ENCODE peak calls at places on chromosomes 11 and 22, in eight cellular contexts. W is PC-9, Z is tibial nerve, Y is iPS DF 6.9, S is pancreas, D is NT2/D1, J is HCT116, X is OCI-LY7. R is an unnamed sample. For H3K4me1, the result is how much of the 10 kb centered on the place peaks cover.

GRCh38 chr11:59754494-59754858 is 700 bp upstream of the STX3 start:
- DNase-seq in W (peak), Z (no peak), Y (peak), S (peak), D (peak), J (no peak), X (peak), R (no peak)

GRCh38 chr11:28701760-28702449 is 593.7 kb downstream of the METTL15 start:
- DNase-seq in W (peak), Z (no peak), Y (no peak), S (no peak), D (no peak), J (peak), X (no peak), R (no peak)

GRCh38 chr11:122673706-122674105 is 18.2 kb downstream of the UBASH3B start:
- DNase-seq in W (no peak), Z (no peak), Y (no peak), S (no peak), D (no peak), J (no peak), X (no peak), R (no peak)

GRCh38 chr11:128422576-128423370 is 164.6 kb downstream of the ETS1 start:
- DNase-seq in W (no peak), Z (no peak), Y (no peak), S (no peak), D (no peak), J (no peak), X (no peak), R (peak)

GRCh38 chr11:119619665-119620064 is 109.3 kb downstream of the NECTIN1 start:
- DNase-seq in W (no peak), Z (no peak), Y (no peak), S (no peak), D (no peak), J (no peak), X (peak), R (no peak)

GRCh38 chr11:111631034-111631665 is 28.9 kb downstream of the SIK2 start:
- DNase-seq in W (no peak), Z (no peak), Y (no peak), S (no peak), D (no peak), J (no peak), X (no peak), R (no peak)

GRCh38 chr11:2312232-2313042 is 10.6 kb downstream of the TSPAN32 start:
- DNase-seq in W (peak), Z (no peak), Y (no peak), S (peak), D (no peak), J (no peak), X (no peak), R (peak)

GRCh38 chr11:102120006-102120405 is 9.8 kb downstream of the YAP1 start:
- DNase-seq in W (no peak), Z (no peak), Y (no peak), S (no peak), D (no peak), J (no peak), X (no peak), R (no peak)

GRCh38 chr22:46162285-46162684 is 12.0 kb downstream of the PPARA start:
- DNase-seq in W (no peak), Z (no peak), Y (no peak), S (no peak), D (no peak), J (no peak), X (no peak), R (no peak)

GRCh38 chr22:47287516-47287915 is 525.1 kb downstream of the TBC1D22A start:
- DNase-seq in W (no peak), Z (no peak), Y (no peak), S (no peak), D (no peak), J (no peak), X (no peak), R (peak)

GRCh38 chr11:27171391-27171790 is 130.8 kb downstream of the BBOX1 start:
- DNase-seq in W (no peak), Z (no peak), Y (no peak), S (no peak), D (no peak), J (no peak), X (no peak), R (no peak)

GRCh38 chr11:115672999-115673411 is 168.8 kb upstream of the CADM1 start:
- DNase-seq in W (no peak), Z (no peak), Y (no peak), S (no peak), D (no peak), J (no peak), X (no peak), R (no peak)

GRCh38 chr11:9748361-9748970 is 84.6 kb downstream of the SWAP70 start:
- DNase-seq in W (peak), Z (no peak), Y (no peak), S (peak), D (no peak), J (peak), X (peak), R (no peak)

GRCh38 chr11:9747816-9748215 is 83.9 kb downstream of the SWAP70 start:
- DNase-seq in W (no peak), Z (no peak), Y (no peak), S (no peak), D (no peak), J (no peak), X (peak), R (no peak)

GRCh38 chr11:9741260-9741659 is 77.4 kb downstream of the SWAP70 start:
- DNase-seq in W (no peak), Z (no peak), Y (no peak), S (no peak), D (no peak), J (no peak), X (no peak), R (no peak)

GRCh38 chr11:9747229-9747628 is 83.4 kb downstream of the SWAP70 start:
- DNase-seq in W (no peak), Z (no peak), Y (no peak), S (no peak), D (no peak), J (no peak), X (peak), R (no peak)

GRCh38 chr11:9745411-9746211 is 81.7 kb downstream of the SWAP70 start:
- DNase-seq in W (no peak), Z (no peak), Y (no peak), S (no peak), D (no peak), J (no peak), X (peak), R (no peak)
- H3K4me1 ChIP-seq in W (under half), Z (under half), Y (under half), S (under half), D (under half), J (under half), X (half or more), R (under half)

DNA sequence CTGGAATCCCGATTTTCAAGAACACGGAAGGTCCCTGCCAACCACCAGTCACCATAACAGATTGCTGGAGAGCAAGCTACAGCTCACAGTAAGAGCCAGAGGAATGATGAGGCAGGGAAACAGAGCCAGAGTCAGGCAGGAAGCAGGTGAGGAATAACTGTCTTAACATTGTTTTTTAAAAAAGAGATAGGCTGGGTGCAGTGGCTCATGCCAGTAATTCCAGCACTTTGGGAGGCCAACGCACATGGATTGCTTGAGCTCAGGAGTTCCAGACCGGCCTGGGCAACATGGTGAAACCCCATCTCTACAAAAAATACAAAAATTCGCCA is 13.5 kb upstream of the CASTOR1 start:
- DNase-seq in W (no peak), Z (no peak), Y (no peak), S (no peak), D (no peak), J (no peak), X (no peak), R (no peak)
- H3K4me1 ChIP-seq in W (half or more), Z (under half), Y (under half), S (under half), D (under half), J (half or more), X (half or more), R (half or more)

GRCh38 chr11:73285721-73286120 is 13.6 kb downstream of the P2RY6 start:
- DNase-seq in W (no peak), Z (no peak), Y (no peak), S (no peak), D (no peak), J (no peak), X (no peak), R (no peak)
- H3K4me1 ChIP-seq in W (under half), Z (under half), Y (under half), S (under half), D (under half), J (under half), X (under half), R (under half)

GRCh38 chr11:87263979-87264378 is 226.2 kb downstream of the TMEM135 start:
- DNase-seq in W (no peak), Z (no peak), Y (no peak), S (no peak), D (no peak), J (no peak), X (no peak), R (no peak)
- H3K4me1 ChIP-seq in W (under half), Z (under half), Y (under half), S (under half), D (under half), J (under half), X (under half), R (under half)

DNA sequence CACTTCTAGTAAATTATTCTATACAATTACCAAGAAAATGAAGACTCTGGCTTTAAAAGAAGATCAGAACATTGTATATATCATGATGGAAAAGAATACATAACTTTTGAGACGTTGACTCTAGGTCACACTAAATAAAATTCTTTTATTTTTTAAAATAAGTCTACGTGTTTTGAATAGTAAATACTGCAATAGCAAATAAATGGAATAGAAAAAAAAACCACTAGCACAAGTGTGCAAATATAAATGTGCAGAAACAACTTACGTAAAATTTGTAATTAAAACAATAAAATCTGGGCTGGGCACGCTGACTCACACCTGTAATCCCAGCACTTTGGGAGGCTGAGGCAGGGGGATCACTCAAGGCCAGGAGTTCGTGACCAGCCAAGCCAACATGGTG is 17.9 kb downstream of the SIK3 start:
- DNase-seq in W (no peak), Z (no peak), Y (no peak), S (no peak), D (no peak), J (no peak), X (no peak), R (no peak)
- H3K4me1 ChIP-seq in W (under half), Z (under half), Y (under half), S (under half), D (under half), J (under half), X (under half), R (under half)

GRCh38 chr11:76206327-76207081 is at the start of gene WNT11:
- DNase-seq in W (peak), Z (no peak), Y (no peak), S (peak), D (no peak), J (no peak), X (no peak), R (no peak)
- H3K4me1 ChIP-seq in W (under half), Z (under half), Y (under half), S (under half), D (under half), J (under half), X (under half), R (half or more)

GRCh38 chr11:31131760-31132159 is 237.8 kb downstream of the DCDC1 start:
- DNase-seq in W (no peak), Z (no peak), Y (no peak), S (no peak), D (no peak), J (no peak), X (no peak), R (no peak)
- H3K4me1 ChIP-seq in W (under half), Z (under half), Y (under half), S (under half), D (under half), J (under half), X (under half), R (under half)

GRCh38 chr11:45732343-45732742 is 66.9 kb upstream of the CHST1 start:
- DNase-seq in W (no peak), Z (no peak), Y (no peak), S (no peak), D (no peak), J (no peak), X (no peak), R (no peak)
- H3K4me1 ChIP-seq in W (under half), Z (under half), Y (under half), S (under half), D (under half), J (under half), X (under half), R (under half)

GRCh38 chr11:69639843-69640242 is 1.1 kb upstream of the CCND1 start:
- DNase-seq in W (no peak), Z (no peak), Y (no peak), S (no peak), D (no peak), J (no peak), X (no peak), R (no peak)

GRCh38 chr11:69640995-69641581 is at the start of gene CCND1:
- DNase-seq in W (peak), Z (no peak), Y (no peak), S (peak), D (peak), J (peak), X (peak), R (no peak)

GRCh38 chr11:69638941-69639681 is 1.8 kb upstream of the CCND1 start:
- DNase-seq in W (peak), Z (peak), Y (peak), S (peak), D (peak), J (peak), X (peak), R (peak)

GRCh38 chr11:69641681-69642548 is 959 bp downstream of the CCND1 start:
- DNase-seq in W (no peak), Z (no peak), Y (no peak), S (no peak), D (no peak), J (no peak), X (no peak), R (peak)

DNA sequence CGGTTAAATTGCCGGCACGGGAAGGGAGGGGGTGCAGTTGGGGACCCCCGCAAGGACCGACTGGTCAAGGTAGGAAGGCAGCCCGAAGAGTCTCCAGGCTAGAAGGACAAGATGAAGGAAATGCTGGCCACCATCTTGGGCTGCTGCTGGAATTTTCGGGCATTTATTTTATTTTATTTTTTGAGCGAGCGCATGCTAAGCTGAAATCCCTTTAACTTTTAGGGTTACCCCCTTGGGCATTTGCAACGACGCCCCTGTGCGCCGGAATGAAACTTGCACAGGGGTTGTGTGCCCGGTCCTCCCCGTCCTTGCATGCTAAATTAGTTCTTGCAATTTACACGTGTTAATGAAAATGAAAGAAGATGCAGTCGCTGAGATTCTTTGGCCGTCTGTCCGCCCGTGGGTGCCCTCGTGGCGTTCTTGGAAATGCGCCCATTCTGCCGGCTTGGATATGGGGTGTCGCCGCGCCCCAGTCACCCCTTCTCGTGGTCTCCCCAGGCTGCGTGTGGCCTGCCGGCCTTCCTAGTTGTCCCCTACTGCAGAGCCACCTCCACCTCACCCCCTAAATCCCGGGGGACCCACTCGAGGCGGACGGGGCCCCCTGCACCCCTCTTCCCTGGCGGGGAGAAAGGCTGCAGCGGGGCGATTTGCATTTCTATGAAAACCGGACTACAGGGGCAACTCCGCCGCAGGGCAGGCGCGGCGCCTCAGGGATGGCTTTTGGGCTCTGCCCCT is 529 bp upstream of the CCND1 start:
- DNase-seq in W (no peak), Z (no peak), Y (no peak), S (no peak), D (no peak), J (no peak), X (no peak), R (peak)
- H3K4me1 ChIP-seq in W (under half), Z (under half), Y (under half), S (under half), D (under half), J (under half), X (under half), R (half or more)

GRCh38 chr22:24440270-24440717 is 12.9 kb downstream of the ADORA2A start:
- DNase-seq in W (no peak), Z (no peak), Y (no peak), S (no peak), D (no peak), J (no peak), X (no peak), R (peak)

GRCh38 chr22:24443668-24444067 is 16.3 kb downstream of the ADORA2A start:
- DNase-seq in W (no peak), Z (no peak), Y (no peak), S (no peak), D (no peak), J (no peak), X (no peak), R (no peak)

GRCh38 chr22:24442352-24442744 is 14.9 kb downstream of the ADORA2A start:
- DNase-seq in W (no peak), Z (no peak), Y (no peak), S (no peak), D (no peak), J (no peak), X (no peak), R (peak)

GRCh38 chr22:24441406-24442351 is 14.3 kb downstream of the ADORA2A start:
- DNase-seq in W (no peak), Z (no peak), Y (no peak), S (no peak), D (no peak), J (no peak), X (no peak), R (no peak)

DNA sequence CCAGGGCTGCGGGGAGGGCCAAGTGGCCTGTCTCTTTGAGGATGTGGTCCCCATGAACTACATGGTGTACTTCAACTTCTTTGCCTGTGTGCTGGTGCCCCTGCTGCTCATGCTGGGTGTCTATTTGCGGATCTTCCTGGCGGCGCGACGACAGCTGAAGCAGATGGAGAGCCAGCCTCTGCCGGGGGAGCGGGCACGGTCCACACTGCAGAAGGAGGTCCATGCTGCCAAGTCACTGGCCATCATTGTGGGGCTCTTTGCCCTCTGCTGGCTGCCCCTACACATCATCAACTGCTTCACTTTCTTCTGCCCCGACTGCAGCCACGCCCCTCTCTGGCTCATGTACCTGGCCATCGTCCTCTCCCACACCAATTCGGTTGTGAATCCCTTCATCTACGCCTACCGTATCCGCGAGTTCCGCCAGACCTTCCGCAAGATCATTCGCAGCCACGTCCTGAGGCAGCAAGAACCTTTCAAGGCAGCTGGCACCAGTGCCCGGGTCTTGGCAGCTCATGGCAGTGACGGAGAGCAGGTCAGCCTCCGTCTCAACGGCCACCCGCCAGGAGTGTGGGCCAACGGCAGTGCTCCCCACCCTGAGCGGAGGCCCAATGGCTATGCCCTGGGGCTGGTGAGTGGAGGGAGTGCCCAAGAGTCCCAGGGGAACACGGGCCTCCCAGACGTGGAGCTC is 13.5 kb downstream of the ADORA2A start:
- DNase-seq in W (no peak), Z (no peak), Y (no peak), S (no peak), D (no peak), J (no peak), X (no peak), R (no peak)
- H3K4me1 ChIP-seq in W (under half), Z (under half), Y (under half), S (under half), D (under half), J (under half), X (under half), R (under half)